ENCODE peak calls at places on chromosomes 12 and 14, in four cellular contexts. One of them, this sample, is unnamed.
A peak's percentile ranks its signal among the peaks of the same experiment; 100 is the strongest.

GRCh38 chr14:89826581-89826980 is 127.9 kb downstream of the EFCAB11 start:
- DNase-seq in left ventricle myocardium inferior: no peak
- DNase-seq in MM.1S: no peak
- DNase-seq in ELR: peak; percentile 77
- DNase-seq in this sample: no peak

GRCh38 chr14:63174760-63175191 is 29.5 kb upstream of the RHOJ start:
- DNase-seq in left ventricle myocardium inferior: no peak
- DNase-seq in MM.1S: no peak
- DNase-seq in ELR: peak; percentile 54
- DNase-seq in this sample: no peak

GRCh38 chr12:108730337-108731104 is 797 bp downstream of the CORO1C start:
- DNase-seq in left ventricle myocardium inferior: peak; percentile 63
- DNase-seq in MM.1S: peak; percentile 66
- DNase-seq in ELR: peak; percentile 97
- DNase-seq in this sample: peak; percentile 48

GRCh38 chr14:60300019-60300418 is 51.0 kb downstream of the PPM1A start:
- DNase-seq in left ventricle myocardium inferior: no peak
- DNase-seq in MM.1S: no peak
- DNase-seq in ELR: no peak
- DNase-seq in this sample: no peak

GRCh38 chr14:27387458-27387857 is 789.6 kb upstream of the NOVA1 start:
- DNase-seq in left ventricle myocardium inferior: no peak
- DNase-seq in MM.1S: no peak
- DNase-seq in ELR: no peak
- DNase-seq in this sample: no peak

GRCh38 chr14:24481622-24482324 is 26.3 kb downstream of the CMA1 start:
- DNase-seq in left ventricle myocardium inferior: no peak
- DNase-seq in MM.1S: peak; percentile 29
- DNase-seq in ELR: peak; percentile 50
- DNase-seq in this sample: no peak

GRCh38 chr12:11601647-11602046 is 47.8 kb upstream of the ETV6 start:
- DNase-seq in left ventricle myocardium inferior: no peak
- DNase-seq in MM.1S: peak; percentile 44
- DNase-seq in ELR: no peak
- DNase-seq in this sample: no peak

GRCh38 chr12:122991623-122992275 is 11.3 kb downstream of the ARL6IP4 start:
- DNase-seq in left ventricle myocardium inferior: no peak
- DNase-seq in MM.1S: no peak
- DNase-seq in ELR: no peak
- DNase-seq in this sample: no peak

GRCh38 chr12:45974171-45974719 is 16.1 kb downstream of the SCAF11 start:
- DNase-seq in left ventricle myocardium inferior: no peak
- DNase-seq in MM.1S: no peak
- DNase-seq in ELR: no peak
- DNase-seq in this sample: no peak

GRCh38 chr12:114025935-114026334 is 59.8 kb upstream of the RBM19 start:
- DNase-seq in left ventricle myocardium inferior: peak; percentile 38
- DNase-seq in MM.1S: no peak
- DNase-seq in ELR: no peak
- DNase-seq in this sample: no peak

GRCh38 chr14:68728342-68729106 is 64.3 kb downstream of the ZFP36L1 start:
- DNase-seq in left ventricle myocardium inferior: no peak
- DNase-seq in MM.1S: no peak
- DNase-seq in ELR: no peak
- DNase-seq in this sample: no peak

GRCh38 chr12:31588976-31589375 is 2.0 kb downstream of the DENND5B start:
- DNase-seq in left ventricle myocardium inferior: no peak
- DNase-seq in MM.1S: no peak
- DNase-seq in ELR: peak; percentile 65
- DNase-seq in this sample: no peak

GRCh38 chr14:80426686-80427085 is 215.4 kb upstream of the DIO2 start:
- DNase-seq in left ventricle myocardium inferior: no peak
- DNase-seq in MM.1S: no peak
- DNase-seq in ELR: peak; percentile 66
- DNase-seq in this sample: no peak

GRCh38 chr12:122406701-122407154 is 15.7 kb downstream of the CLIP1 start:
- DNase-seq in left ventricle myocardium inferior: no peak
- DNase-seq in MM.1S: no peak
- DNase-seq in ELR: peak; percentile 22
- DNase-seq in this sample: no peak

GRCh38 chr12:64256166-64256800 is 34.2 kb upstream of the KICS2 start:
- DNase-seq in left ventricle myocardium inferior: no peak
- DNase-seq in MM.1S: peak; percentile 58
- DNase-seq in ELR: peak; percentile 86
- DNase-seq in this sample: no peak